ENCODE peak calls at places on chromosomes 2 and 18, in nine cellular contexts. A, Q, C, W, D, I, R, L and F are unnamed samples.

GRCh38 chr2:233814063-233814435 is 35.9 kb downstream of the MROH2A start:
- DNase-seq in A (peak; percentile 23), Q (no peak), C (no peak), W (no peak), D (no peak), I (no peak), R (no peak), L (peak; percentile 17), F (peak; percentile 3)

GRCh38 chr2:66576381-66577330 is 141.7 kb downstream of the MEIS1 start:
- DNase-seq in A (no peak), Q (peak; percentile 27), C (no peak), W (no peak), D (no peak), I (no peak), R (peak; percentile 72), L (peak; percentile 59), F (no peak)

GRCh38 chr2:7007846-7008741 is 90.9 kb downstream of the RNF144A start:
- DNase-seq in A (peak; percentile 81), Q (peak; percentile 94), C (no peak), W (peak; percentile 93), D (no peak), I (peak; percentile 83), R (peak; percentile 85), L (peak; percentile 98), F (peak; percentile 90)

GRCh38 chr2:224586127-224586702 is 1.1 kb upstream of the CUL3 start:
- DNase-seq in A (no peak), Q (no peak), C (no peak), W (no peak), D (no peak), I (no peak), R (no peak), L (no peak), F (no peak)

GRCh38 chr18:70422061-70422965 is 133.5 kb downstream of the SOCS6 start:
- DNase-seq in A (peak; percentile 89), Q (peak; percentile 72), C (no peak), W (peak; percentile 79), D (peak; percentile 63), I (peak; percentile 80), R (peak; percentile 78), L (peak; percentile 93), F (no peak)

GRCh38 chr2:180077295-180077906 is 70.3 kb upstream of the CWC22 start:
- DNase-seq in A (no peak), Q (no peak), C (no peak), W (no peak), D (peak; percentile 2), I (no peak), R (no peak), L (peak; percentile 49), F (no peak)

GRCh38 chr18:58379443-58379842 is 249.4 kb downstream of the ALPK2 start:
- DNase-seq in A (no peak), Q (no peak), C (no peak), W (no peak), D (no peak), I (no peak), R (no peak), L (no peak), F (no peak)

GRCh38 chr2:225526731-225527427 is 127.4 kb downstream of the NYAP2 start:
- DNase-seq in A (no peak), Q (no peak), C (no peak), W (no peak), D (no peak), I (no peak), R (no peak), L (no peak), F (no peak)

GRCh38 chr2:239742377-239742776 is 282.8 kb downstream of the NDUFA10 start:
- DNase-seq in A (no peak), Q (no peak), C (no peak), W (no peak), D (no peak), I (no peak), R (no peak), L (no peak), F (no peak)

GRCh38 chr2:225764346-225764745 is 364.8 kb downstream of the NYAP2 start:
- DNase-seq in A (no peak), Q (no peak), C (no peak), W (no peak), D (no peak), I (no peak), R (no peak), L (peak; percentile 25), F (no peak)

GRCh38 chr2:45005261-45006002 is 3.8 kb downstream of the SIX2 start:
- DNase-seq in A (no peak), Q (no peak), C (no peak), W (no peak), D (no peak), I (no peak), R (no peak), L (no peak), F (no peak)

DNA sequence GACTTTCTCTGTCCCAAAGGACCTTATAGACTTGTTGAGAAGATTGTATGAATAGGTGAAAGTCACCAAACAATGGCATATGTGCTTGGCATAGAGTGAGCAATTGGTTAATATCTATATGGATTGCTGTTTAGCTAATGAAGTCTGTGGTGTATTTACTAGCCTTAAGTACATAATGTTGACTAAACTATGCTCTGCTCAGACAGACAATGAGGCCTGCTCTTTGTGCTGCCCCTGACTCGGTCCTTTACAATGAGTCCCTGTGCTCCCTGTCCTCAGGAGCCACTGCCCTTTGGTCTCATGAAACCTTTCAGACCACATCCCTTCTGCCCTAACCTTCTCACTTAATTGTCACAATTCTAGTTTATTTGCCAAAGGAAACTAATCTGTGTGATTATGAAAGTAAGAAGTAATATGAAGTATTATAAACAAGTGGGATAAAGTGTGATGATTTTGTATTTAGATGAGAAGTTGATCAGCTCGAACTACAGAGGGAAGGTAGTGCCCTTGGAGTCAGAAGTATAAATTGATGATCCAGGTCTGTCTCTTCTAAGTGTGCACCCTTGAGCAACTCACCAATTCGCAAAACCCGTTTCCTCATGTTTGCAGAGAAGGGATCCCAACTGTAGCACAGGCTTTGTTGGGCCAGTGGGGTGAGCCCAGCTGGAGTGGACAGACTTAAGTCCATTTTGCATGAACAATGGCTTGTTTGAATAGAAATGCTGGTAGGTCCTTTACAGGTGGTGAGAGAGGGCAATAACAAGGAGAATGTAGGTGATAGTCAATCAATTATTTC is 21.0 kb upstream of the HNMT start:
- DNase-seq in A (peak; percentile 62), Q (no peak), C (no peak), W (no peak), D (no peak), I (no peak), R (no peak), L (no peak), F (no peak)
- H3K27ac ChIP-seq in A (no peak overlapping the region), Q (no peak overlapping the region), C (no peak overlapping the region), W (no peak overlapping the region), D (no peak overlapping the region), I (no peak overlapping the region), R (no peak overlapping the region), L (peak overlapping the region; percentile 55), F (no peak overlapping the region)

GRCh38 chr18:36424741-36425142 is 127.2 kb downstream of the FHOD3 start:
- DNase-seq in A (no peak), Q (no peak), C (no peak), W (no peak), D (no peak), I (no peak), R (no peak), L (no peak), F (no peak)

GRCh38 chr18:36420826-36421225 is 123.3 kb downstream of the FHOD3 start:
- DNase-seq in A (no peak), Q (no peak), C (no peak), W (no peak), D (no peak), I (no peak), R (no peak), L (no peak), F (no peak)

GRCh38 chr18:36415606-36416005 is 118.1 kb downstream of the FHOD3 start:
- DNase-seq in A (no peak), Q (no peak), C (no peak), W (no peak), D (no peak), I (no peak), R (no peak), L (no peak), F (no peak)

GRCh38 chr18:36419188-36419912 is 121.8 kb downstream of the FHOD3 start:
- DNase-seq in A (no peak), Q (no peak), C (no peak), W (no peak), D (peak; percentile 30), I (no peak), R (no peak), L (no peak), F (no peak)

GRCh38 chr18:36419913-36420531 is 122.5 kb downstream of the FHOD3 start:
- DNase-seq in A (no peak), Q (no peak), C (no peak), W (no peak), D (no peak), I (no peak), R (no peak), L (no peak), F (no peak)
- TF ChIP-seq CTCF in A (no peak), Q (peak; percentile 48), C (no peak), W (no peak), D (peak; percentile 4), I (no peak), R (no peak), L (no peak), F (no peak)

GRCh38 chr2:200042944-200043343 is 87.6 kb downstream of the MAIP1 start:
- DNase-seq in A (no peak), Q (no peak), C (no peak), W (no peak), D (no peak), I (no peak), R (no peak), L (peak; percentile 30), F (no peak)
- H3K27ac ChIP-seq in A (no peak overlapping the region), Q (no peak overlapping the region), C (no peak overlapping the region), W (no peak overlapping the region), D (peak overlapping the region; percentile 73), I (no peak overlapping the region), R (no peak overlapping the region), L (no peak overlapping the region), F (no peak overlapping the region)

GRCh38 chr2:156189584-156189983 is 142.9 kb downstream of the NR4A2 start:
- DNase-seq in A (no peak), Q (no peak), C (no peak), W (no peak), D (no peak), I (no peak), R (no peak), L (no peak), F (no peak)

GRCh38 chr2:156190532-156190931 is 142.0 kb downstream of the NR4A2 start:
- DNase-seq in A (no peak), Q (no peak), C (no peak), W (no peak), D (no peak), I (no peak), R (no peak), L (no peak), F (no peak)

GRCh38 chr2:156191547-156191946 is 141.0 kb downstream of the NR4A2 start:
- DNase-seq in A (no peak), Q (no peak), C (no peak), W (no peak), D (no peak), I (no peak), R (no peak), L (peak; percentile 13), F (no peak)

GRCh38 chr2:156189143-156189542 is 143.4 kb downstream of the NR4A2 start:
- DNase-seq in A (no peak), Q (no peak), C (no peak), W (no peak), D (no peak), I (peak; percentile 43), R (no peak), L (no peak), F (no peak)

DNA sequence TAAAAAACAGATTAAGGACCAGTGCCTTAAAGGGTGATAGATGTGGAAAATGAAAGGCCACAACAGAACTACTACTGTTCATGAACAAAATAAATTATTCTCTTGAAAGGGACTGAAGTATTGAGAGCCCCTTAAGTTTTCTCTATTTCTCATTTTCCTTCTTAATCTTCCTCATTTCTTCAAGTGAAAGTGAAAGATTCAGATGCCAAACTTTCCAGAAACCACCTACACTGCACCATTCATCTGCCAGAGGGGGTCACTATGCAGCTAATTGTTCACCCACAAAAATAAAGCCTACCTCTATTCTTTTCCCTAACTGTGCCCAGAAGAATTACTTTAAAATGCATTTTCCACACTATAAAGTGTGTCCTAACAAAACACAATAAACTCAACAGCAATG is 140.1 kb downstream of the NR4A2 start:
- DNase-seq in A (no peak), Q (no peak), C (no peak), W (no peak), D (no peak), I (no peak), R (no peak), L (no peak), F (no peak)
- TF ChIP-seq CTCF in A (no peak), Q (no peak), C (no peak), W (peak; percentile 37), D (peak; percentile 25), I (no peak), R (no peak), L (peak; percentile 12), F (no peak)